ENCODE peak calls at places on chromosome 10, in nine cellular contexts. One of them, this sample, is unnamed.

GRCh38 chr10:128480601-128481000 is 354.4 kb upstream of the MKI67 start:
- DNase-seq in H1: no peak
- DNase-seq in thyroid gland: no peak
- DNase-seq in neural progenitor cell: no peak
- DNase-seq in uterus: no peak
- DNase-seq in tibial nerve: no peak
- DNase-seq in transverse colon: no peak
- DNase-seq in PC-3: no peak
- DNase-seq in fibroblast of mammary gland: no peak
- DNase-seq in this sample: no peak

GRCh38 chr10:129511086-129511485 is 44.0 kb downstream of the MGMT start:
- DNase-seq in uterus: no peak
- DNase-seq in neural progenitor cell: no peak
- DNase-seq in H1: no peak
- DNase-seq in PC-3: no peak
- DNase-seq in thyroid gland: no peak
- DNase-seq in transverse colon: no peak
- DNase-seq in tibial nerve: peak
- DNase-seq in fibroblast of mammary gland: no peak
- DNase-seq in this sample: no peak

GRCh38 chr10:129622736-129623135 is 155.7 kb downstream of the MGMT start:
- DNase-seq in thyroid gland: no peak
- DNase-seq in PC-3: no peak
- DNase-seq in H1: no peak
- DNase-seq in tibial nerve: no peak
- DNase-seq in neural progenitor cell: peak
- DNase-seq in fibroblast of mammary gland: no peak
- DNase-seq in uterus: no peak
- DNase-seq in transverse colon: no peak
- DNase-seq in this sample: no peak

GRCh38 chr10:93106631-93107072 is 33.0 kb downstream of the CYP26A1 start:
- DNase-seq in transverse colon: no peak
- DNase-seq in fibroblast of mammary gland: peak
- DNase-seq in neural progenitor cell: no peak
- DNase-seq in thyroid gland: no peak
- DNase-seq in PC-3: no peak
- DNase-seq in tibial nerve: no peak
- DNase-seq in H1: no peak
- DNase-seq in uterus: no peak
- DNase-seq in this sample: peak

GRCh38 chr10:132640326-132641125 is 102.9 kb downstream of the INPP5A start:
- DNase-seq in PC-3: no peak
- DNase-seq in thyroid gland: no peak
- DNase-seq in uterus: no peak
- DNase-seq in fibroblast of mammary gland: no peak
- DNase-seq in neural progenitor cell: no peak
- DNase-seq in transverse colon: no peak
- DNase-seq in H1: no peak
- DNase-seq in tibial nerve: no peak
- DNase-seq in this sample: no peak

GRCh38 chr10:131400518-131400917 is 89.0 kb upstream of the TCERG1L start:
- DNase-seq in H1: no peak
- DNase-seq in fibroblast of mammary gland: no peak
- DNase-seq in uterus: no peak
- DNase-seq in PC-3: no peak
- DNase-seq in neural progenitor cell: no peak
- DNase-seq in thyroid gland: no peak
- DNase-seq in tibial nerve: no peak
- DNase-seq in transverse colon: no peak
- DNase-seq in this sample: no peak

GRCh38 chr10:108653466-108653865 is 1269.8 kb downstream of the XPNPEP1 start:
- DNase-seq in neural progenitor cell: no peak
- DNase-seq in thyroid gland: no peak
- DNase-seq in H1: no peak
- DNase-seq in uterus: no peak
- DNase-seq in transverse colon: no peak
- DNase-seq in PC-3: no peak
- DNase-seq in tibial nerve: no peak
- DNase-seq in fibroblast of mammary gland: peak
- DNase-seq in this sample: peak

GRCh38 chr10:80137031-80137712 is 4.6 kb downstream of the PLAC9 start:
- DNase-seq in fibroblast of mammary gland: peak
- DNase-seq in PC-3: no peak
- DNase-seq in transverse colon: no peak
- DNase-seq in thyroid gland: no peak
- DNase-seq in tibial nerve: peak
- DNase-seq in uterus: no peak
- DNase-seq in neural progenitor cell: peak
- DNase-seq in H1: no peak
- DNase-seq in this sample: peak

GRCh38 chr10:120719333-120719732 is 131.8 kb upstream of the WDR11 start:
- DNase-seq in thyroid gland: no peak
- DNase-seq in tibial nerve: no peak
- DNase-seq in uterus: no peak
- DNase-seq in PC-3: no peak
- DNase-seq in transverse colon: no peak
- DNase-seq in neural progenitor cell: no peak
- DNase-seq in fibroblast of mammary gland: no peak
- DNase-seq in H1: no peak
- DNase-seq in this sample: no peak

GRCh38 chr10:20041931-20042330 is 225.7 kb downstream of the PLXDC2 start:
- DNase-seq in tibial nerve: no peak
- DNase-seq in PC-3: no peak
- DNase-seq in neural progenitor cell: no peak
- DNase-seq in H1: no peak
- DNase-seq in fibroblast of mammary gland: no peak
- DNase-seq in transverse colon: no peak
- DNase-seq in thyroid gland: no peak
- DNase-seq in uterus: no peak
- DNase-seq in this sample: no peak

DNA sequence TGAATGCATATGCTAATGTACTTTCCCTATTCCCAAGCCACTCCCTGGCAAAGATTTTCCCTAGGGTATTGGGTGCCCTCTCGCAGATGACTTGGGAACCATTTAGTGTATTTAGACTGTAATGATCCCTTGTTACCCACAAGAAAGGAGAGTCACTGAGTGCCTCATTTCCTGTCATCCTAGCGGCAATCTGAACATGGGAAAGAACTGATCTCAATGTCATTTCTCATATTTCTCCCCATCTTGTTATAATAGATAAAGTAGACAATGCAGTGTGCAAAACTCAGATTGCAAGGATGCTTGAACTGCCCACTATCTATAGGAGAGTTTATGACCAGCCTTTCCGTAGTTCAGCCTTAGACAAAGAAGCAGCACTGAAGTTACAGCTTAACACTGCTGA is 123.3 kb downstream of the MICU1 start:
- DNase-seq in fibroblast of mammary gland: no peak
- DNase-seq in uterus: no peak
- DNase-seq in tibial nerve: no peak
- DNase-seq in thyroid gland: no peak
- DNase-seq in H1: no peak
- DNase-seq in transverse colon: no peak
- DNase-seq in neural progenitor cell: no peak
- DNase-seq in PC-3: no peak
- DNase-seq in this sample: peak
- H3K4me3 ChIP-seq in fibroblast of mammary gland: no peak
- H3K4me3 ChIP-seq in uterus: no peak
- H3K4me3 ChIP-seq in tibial nerve: no peak
- H3K4me3 ChIP-seq in thyroid gland: no peak
- H3K4me3 ChIP-seq in H1: no peak
- H3K4me3 ChIP-seq in transverse colon: no peak
- H3K4me3 ChIP-seq in neural progenitor cell: no peak
- H3K4me3 ChIP-seq in PC-3: no peak
- H3K4me3 ChIP-seq in this sample: no peak

GRCh38 chr10:43172645-43173044 is 34.4 kb downstream of the CSGALNACT2 start:
- DNase-seq in transverse colon: no peak
- DNase-seq in thyroid gland: no peak
- DNase-seq in uterus: no peak
- DNase-seq in fibroblast of mammary gland: no peak
- DNase-seq in PC-3: no peak
- DNase-seq in H1: no peak
- DNase-seq in tibial nerve: no peak
- DNase-seq in neural progenitor cell: no peak
- DNase-seq in this sample: no peak

GRCh38 chr10:43173120-43173519 is 34.9 kb downstream of the CSGALNACT2 start:
- DNase-seq in H1: no peak
- DNase-seq in uterus: no peak
- DNase-seq in thyroid gland: no peak
- DNase-seq in PC-3: no peak
- DNase-seq in tibial nerve: no peak
- DNase-seq in neural progenitor cell: no peak
- DNase-seq in transverse colon: no peak
- DNase-seq in fibroblast of mammary gland: no peak
- DNase-seq in this sample: no peak

GRCh38 chr10:43166207-43166878 is 28.1 kb downstream of the CSGALNACT2 start:
- DNase-seq in fibroblast of mammary gland: peak
- DNase-seq in PC-3: peak
- DNase-seq in uterus: no peak
- DNase-seq in transverse colon: no peak
- DNase-seq in tibial nerve: no peak
- DNase-seq in thyroid gland: no peak
- DNase-seq in neural progenitor cell: no peak
- DNase-seq in H1: no peak
- DNase-seq in this sample: no peak

GRCh38 chr10:43166879-43167490 is 28.7 kb downstream of the CSGALNACT2 start:
- DNase-seq in transverse colon: no peak
- DNase-seq in thyroid gland: no peak
- DNase-seq in fibroblast of mammary gland: no peak
- DNase-seq in neural progenitor cell: no peak
- DNase-seq in tibial nerve: no peak
- DNase-seq in uterus: no peak
- DNase-seq in PC-3: no peak
- DNase-seq in H1: no peak
- DNase-seq in this sample: no peak

GRCh38 chr10:43170491-43170890 is 32.2 kb downstream of the CSGALNACT2 start:
- DNase-seq in neural progenitor cell: no peak
- DNase-seq in tibial nerve: no peak
- DNase-seq in H1: no peak
- DNase-seq in fibroblast of mammary gland: peak
- DNase-seq in PC-3: peak
- DNase-seq in thyroid gland: no peak
- DNase-seq in uterus: no peak
- DNase-seq in transverse colon: no peak
- DNase-seq in this sample: peak
- TF ChIP-seq CTCF in neural progenitor cell: peak
- TF ChIP-seq CTCF in tibial nerve: no peak
- TF ChIP-seq CTCF in H1: peak
- TF ChIP-seq CTCF in fibroblast of mammary gland: peak
- TF ChIP-seq CTCF in PC-3: peak
- TF ChIP-seq CTCF in thyroid gland: no peak
- TF ChIP-seq CTCF in uterus: no peak
- TF ChIP-seq CTCF in transverse colon: no peak
- TF ChIP-seq CTCF in this sample: peak

DNA sequence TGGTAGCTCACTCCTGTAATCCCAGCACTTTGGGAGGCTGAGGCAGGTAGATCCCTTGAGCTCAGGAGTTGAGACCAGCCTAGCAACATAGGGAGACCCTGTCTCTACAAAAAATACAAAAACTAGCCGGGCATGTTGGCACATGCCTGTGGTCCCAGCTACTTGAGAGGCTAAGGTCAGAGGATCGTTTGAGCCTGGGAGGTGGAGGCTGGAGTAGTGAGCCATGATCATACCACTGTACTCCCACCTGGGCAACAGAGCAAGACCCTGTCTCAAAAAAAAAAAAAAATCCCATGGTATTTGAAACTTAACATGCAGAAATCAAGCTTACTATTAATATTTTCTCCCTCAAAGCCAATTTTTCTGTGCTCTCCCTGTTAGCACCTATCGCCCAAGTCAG is 5.9 kb downstream of the SFXN2 start:
- DNase-seq in uterus: no peak
- DNase-seq in PC-3: no peak
- DNase-seq in fibroblast of mammary gland: no peak
- DNase-seq in transverse colon: no peak
- DNase-seq in thyroid gland: no peak
- DNase-seq in neural progenitor cell: no peak
- DNase-seq in H1: no peak
- DNase-seq in tibial nerve: no peak
- DNase-seq in this sample: no peak
- H3K4me3 ChIP-seq in uterus: no peak
- H3K4me3 ChIP-seq in PC-3: no peak
- H3K4me3 ChIP-seq in fibroblast of mammary gland: no peak
- H3K4me3 ChIP-seq in transverse colon: no peak
- H3K4me3 ChIP-seq in thyroid gland: no peak
- H3K4me3 ChIP-seq in neural progenitor cell: no peak
- H3K4me3 ChIP-seq in H1: no peak
- H3K4me3 ChIP-seq in tibial nerve: no peak
- H3K4me3 ChIP-seq in this sample: no peak

GRCh38 chr10:126842356-126842755 is 62.9 kb upstream of the DOCK1 start:
- DNase-seq in transverse colon: no peak
- DNase-seq in uterus: no peak
- DNase-seq in neural progenitor cell: no peak
- DNase-seq in PC-3: no peak
- DNase-seq in fibroblast of mammary gland: no peak
- DNase-seq in H1: no peak
- DNase-seq in thyroid gland: peak
- DNase-seq in tibial nerve: no peak
- DNase-seq in this sample: no peak

GRCh38 chr10:126842836-126843235 is 62.4 kb upstream of the DOCK1 start:
- DNase-seq in uterus: no peak
- DNase-seq in thyroid gland: no peak
- DNase-seq in neural progenitor cell: no peak
- DNase-seq in H1: no peak
- DNase-seq in tibial nerve: no peak
- DNase-seq in transverse colon: no peak
- DNase-seq in fibroblast of mammary gland: no peak
- DNase-seq in PC-3: no peak
- DNase-seq in this sample: no peak

GRCh38 chr10:126843299-126843934 is 61.8 kb upstream of the DOCK1 start:
- DNase-seq in neural progenitor cell: no peak
- DNase-seq in thyroid gland: no peak
- DNase-seq in fibroblast of mammary gland: no peak
- DNase-seq in tibial nerve: no peak
- DNase-seq in H1: no peak
- DNase-seq in uterus: no peak
- DNase-seq in transverse colon: peak
- DNase-seq in PC-3: no peak
- DNase-seq in this sample: no peak

GRCh38 chr10:126840736-126841135 is 64.5 kb upstream of the DOCK1 start:
- DNase-seq in neural progenitor cell: no peak
- DNase-seq in fibroblast of mammary gland: no peak
- DNase-seq in thyroid gland: no peak
- DNase-seq in uterus: no peak
- DNase-seq in transverse colon: peak
- DNase-seq in H1: no peak
- DNase-seq in PC-3: no peak
- DNase-seq in tibial nerve: no peak
- DNase-seq in this sample: no peak

DNA sequence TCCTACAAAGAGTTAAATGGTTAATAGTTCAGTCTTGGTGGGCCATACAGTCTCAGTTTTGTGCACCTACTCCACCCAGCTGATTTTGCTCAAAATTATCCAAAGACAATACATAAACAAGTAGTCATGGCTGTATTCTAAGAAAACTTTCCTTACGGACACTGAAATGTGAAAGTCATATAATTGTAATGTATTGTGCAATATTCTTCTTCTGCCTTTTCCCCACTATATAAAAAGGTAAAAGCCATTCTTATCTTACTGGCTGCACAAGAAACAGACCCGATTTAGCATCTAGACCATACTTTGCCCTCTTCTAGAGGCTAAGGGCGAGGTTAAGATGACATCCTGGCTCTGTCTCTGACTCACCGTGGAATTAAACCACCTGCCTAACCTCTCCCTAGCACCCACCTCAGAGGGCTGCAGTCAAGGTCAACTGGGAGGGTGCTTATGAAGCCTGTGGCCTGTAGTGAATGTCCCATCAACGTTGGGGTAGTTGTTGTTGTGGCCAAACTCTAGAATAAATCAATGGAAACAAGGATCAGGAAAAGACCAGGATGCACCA is 63.8 kb upstream of the DOCK1 start:
- DNase-seq in H1: no peak
- DNase-seq in transverse colon: peak
- DNase-seq in uterus: no peak
- DNase-seq in PC-3: no peak
- DNase-seq in neural progenitor cell: no peak
- DNase-seq in tibial nerve: no peak
- DNase-seq in fibroblast of mammary gland: no peak
- DNase-seq in thyroid gland: no peak
- DNase-seq in this sample: no peak
- TF ChIP-seq CTCF in H1: no peak
- TF ChIP-seq CTCF in transverse colon: no peak
- TF ChIP-seq CTCF in uterus: no peak
- TF ChIP-seq CTCF in PC-3: no peak
- TF ChIP-seq CTCF in neural progenitor cell: no peak
- TF ChIP-seq CTCF in tibial nerve: no peak
- TF ChIP-seq CTCF in fibroblast of mammary gland: no peak
- TF ChIP-seq CTCF in thyroid gland: no peak
- TF ChIP-seq CTCF in this sample: no peak

This sample was measured in AG10803.